ENCODE peak calls at places on chromosome 17, in seven cellular contexts. E is H1, F is transverse colon, I is GM12891, P is tibial nerve, A is heart left ventricle, H is A549. Z is an unnamed sample.

GRCh38 chr17:35752945-35753764 is at the start of gene GAS2L2:
- DNase-seq in E (no peak), F (no peak), I (no peak), P (no peak), A (no peak), H (no peak), Z (no peak)

GRCh38 chr17:10156579-10157488 is 41.6 kb downstream of the GAS7 start:
- DNase-seq in E (no peak), F (peak), I (peak), P (peak), A (peak), H (no peak), Z (peak)

GRCh38 chr17:395974-396373 is 43.4 kb upstream of the RPH3AL start:
- DNase-seq in E (no peak), F (no peak), I (no peak), P (no peak), A (no peak), H (no peak), Z (no peak)

GRCh38 chr17:14712471-14713075 is 411.7 kb downstream of the HS3ST3B1 start:
- DNase-seq in E (no peak), F (no peak), I (no peak), P (no peak), A (no peak), H (no peak), Z (no peak)

GRCh38 chr17:51653902-51654301 is 393.6 kb downstream of the UTP18 start:
- DNase-seq in E (no peak), F (no peak), I (no peak), P (no peak), A (no peak), H (peak), Z (no peak)

GRCh38 chr17:6145946-6146345 is 75.8 kb downstream of the WSCD1 start:
- DNase-seq in E (no peak), F (no peak), I (no peak), P (no peak), A (no peak), H (no peak), Z (no peak)

GRCh38 chr17:58325976-58326468 is 2.6 kb downstream of the TSPOAP1 start:
- DNase-seq in E (no peak), F (no peak), I (no peak), P (no peak), A (no peak), H (peak), Z (no peak)

GRCh38 chr17:2712300-2713043 is 908 bp upstream of the CLUH start:
- DNase-seq in E (no peak), F (no peak), I (no peak), P (no peak), A (no peak), H (no peak), Z (peak)

GRCh38 chr17:57985675-57985974 is 2.4 kb downstream of the VEZF1 start:
- DNase-seq in E (no peak), F (no peak), I (no peak), P (no peak), A (no peak), H (peak), Z (no peak)

GRCh38 chr17:37848690-37849616 is 75.3 kb upstream of the TBC1D3K start:
- DNase-seq in E (no peak), F (no peak), I (peak), P (no peak), A (no peak), H (peak), Z (no peak)

GRCh38 chr17:58250344-58251011 is 12.1 kb downstream of the LPO start:
- DNase-seq in E (peak), F (no peak), I (no peak), P (no peak), A (no peak), H (no peak), Z (peak)

GRCh38 chr17:51734462-51734861 is 424.1 kb downstream of the CA10 start:
- DNase-seq in E (peak), F (no peak), I (no peak), P (peak), A (no peak), H (no peak), Z (no peak)

GRCh38 chr17:81821603-81822311 is 11.3 kb downstream of the MCRIP1 start:
- DNase-seq in E (peak), F (peak), I (no peak), P (peak), A (peak), H (peak), Z (peak)

GRCh38 chr17:58491510-58492045 is 3.4 kb upstream of the HSF5 start:
- DNase-seq in E (peak), F (no peak), I (no peak), P (no peak), A (no peak), H (no peak), Z (no peak)

GRCh38 chr17:34110315-34110714 is 144.8 kb upstream of the CCL2 start:
- DNase-seq in E (no peak), F (no peak), I (no peak), P (no peak), A (no peak), H (no peak), Z (peak)

GRCh38 chr17:66841744-66842143 is 6.8 kb downstream of the CACNG5 start:
- DNase-seq in E (no peak), F (no peak), I (no peak), P (no peak), A (no peak), H (no peak), Z (no peak)

GRCh38 chr17:14359251-14359939 is 58.5 kb downstream of the HS3ST3B1 start:
- DNase-seq in E (no peak), F (no peak), I (no peak), P (no peak), A (no peak), H (no peak), Z (no peak)

GRCh38 chr17:77466140-77466539 is 325.4 kb downstream of the SEC14L1 start:
- DNase-seq in E (peak), F (no peak), I (no peak), P (no peak), A (no peak), H (no peak), Z (no peak)

GRCh38 chr17:77248216-77249054 is 107.7 kb downstream of the SEC14L1 start:
- DNase-seq in E (no peak), F (no peak), I (no peak), P (no peak), A (no peak), H (no peak), Z (no peak)

GRCh38 chr17:65305116-65305515 is 167.9 kb downstream of the RGS9 start:
- DNase-seq in E (no peak), F (no peak), I (no peak), P (no peak), A (no peak), H (no peak), Z (no peak)

GRCh38 chr17:50364715-50365114 is 8.3 kb downstream of the MRPL27 start:
- DNase-seq in E (no peak), F (no peak), I (no peak), P (no peak), A (no peak), H (no peak), Z (no peak)

GRCh38 chr17:81794509-81794908 is 9.4 kb upstream of the GCGR start:
- DNase-seq in E (no peak), F (peak), I (no peak), P (no peak), A (no peak), H (no peak), Z (no peak)

GRCh38 chr17:39730095-39730921 is at the start of gene MIEN1:
- DNase-seq in E (peak), F (peak), I (peak), P (peak), A (peak), H (peak), Z (peak)
- TF ChIP-seq POLR2A in E (no peak), F (peak), I (peak), P (peak), A (peak), H (peak), Z (peak)

GRCh38 chr17:4375039-4375748 is 8.7 kb upstream of the UBE2G1 start:
- DNase-seq in E (no peak), F (peak), I (peak), P (no peak), A (no peak), H (no peak), Z (no peak)
- TF ChIP-seq POLR2A in E (no peak), F (no peak), I (no peak), P (no peak), A (no peak), H (no peak), Z (no peak)

GRCh38 chr17:47760409-47761140 is 27.5 kb downstream of the TBX21 start:
- DNase-seq in E (no peak), F (no peak), I (no peak), P (no peak), A (no peak), H (no peak), Z (no peak)

GRCh38 chr17:47757416-47757815 is 24.4 kb downstream of the TBX21 start:
- DNase-seq in E (no peak), F (no peak), I (no peak), P (no peak), A (no peak), H (no peak), Z (no peak)

GRCh38 chr17:47763913-47764582 is 31.0 kb downstream of the TBX21 start:
- DNase-seq in E (no peak), F (no peak), I (no peak), P (no peak), A (no peak), H (no peak), Z (no peak)

DNA sequence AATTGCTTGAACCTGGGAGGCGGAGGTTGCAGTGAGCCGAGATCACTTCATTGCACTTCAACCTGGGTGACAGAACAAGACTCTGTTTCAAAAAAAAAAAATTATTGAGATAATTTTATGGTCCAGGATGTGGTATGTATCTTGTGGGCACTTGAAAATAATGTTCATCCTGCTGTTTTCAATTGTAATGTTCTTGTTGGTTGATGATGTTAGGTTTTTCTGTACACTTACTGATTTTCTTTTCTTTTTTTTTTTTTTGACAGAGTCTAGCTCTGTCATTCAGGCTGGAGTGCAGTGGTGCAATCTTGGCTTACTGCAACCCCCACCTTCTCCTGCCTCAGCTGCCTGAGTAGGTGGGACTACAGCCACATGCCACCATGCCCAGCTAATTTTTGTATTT is 29.7 kb downstream of the TBX21 start:
- DNase-seq in E (no peak), F (no peak), I (no peak), P (no peak), A (no peak), H (no peak), Z (no peak)
- TF ChIP-seq POLR2A in E (no peak), F (no peak), I (no peak), P (no peak), A (no peak), H (no peak), Z (no peak)

GRCh38 chr17:8154608-8155152 is 2.5 kb upstream of the PER1 start:
- DNase-seq in E (no peak), F (no peak), I (no peak), P (no peak), A (no peak), H (no peak), Z (no peak)
- TF ChIP-seq POLR2A in E (peak), F (no peak), I (no peak), P (no peak), A (no peak), H (no peak), Z (no peak)

DNA sequence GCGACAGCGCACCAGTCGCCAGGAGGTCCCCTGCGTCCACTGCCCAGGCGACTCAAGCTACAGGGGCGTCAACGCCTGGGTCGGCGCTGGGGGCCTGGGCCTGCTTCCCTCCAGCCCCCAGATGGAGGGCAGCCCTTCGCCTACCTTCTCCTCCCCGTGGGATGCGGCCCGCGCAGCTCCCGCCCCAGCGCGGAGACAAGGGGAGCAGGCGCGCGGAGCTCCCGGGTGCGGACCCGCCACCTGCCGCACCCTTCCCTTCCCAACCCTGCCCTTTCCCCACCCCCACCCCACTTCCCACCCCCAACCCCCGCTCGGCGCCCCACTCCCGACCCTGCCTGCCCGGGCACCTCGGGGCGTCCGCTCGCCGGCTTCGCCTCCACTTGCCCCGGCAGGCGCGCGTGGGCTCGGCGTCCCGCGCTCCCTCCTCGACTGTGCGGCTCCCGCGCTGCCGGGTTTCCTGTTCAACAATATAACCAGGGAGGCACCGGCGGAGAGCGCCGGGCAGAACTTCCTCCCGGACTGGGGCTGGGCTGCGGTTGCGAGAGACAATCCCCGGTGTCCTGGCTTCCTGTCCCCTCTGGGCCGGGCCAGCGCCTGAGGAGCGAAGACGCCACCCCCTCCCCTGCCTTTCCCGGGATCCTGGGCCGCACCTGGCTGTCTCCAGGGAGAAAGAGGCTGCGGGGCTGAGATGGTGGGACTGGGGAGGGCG is at the start of gene ARHGAP27:
- DNase-seq in E (peak), F (peak), I (no peak), P (no peak), A (peak), H (no peak), Z (peak)
- TF ChIP-seq POLR2A in E (no peak), F (peak), I (no peak), P (no peak), A (peak), H (no peak), Z (no peak)

GRCh38 chr17:43170140-43170765 is 761 bp upstream of the NBR1 start:
- DNase-seq in E (peak), F (peak), I (peak), P (peak), A (peak), H (peak), Z (peak)

GRCh38 chr17:43171761-43172487 is 910 bp downstream of the NBR1 start:
- DNase-seq in E (no peak), F (peak), I (no peak), P (peak), A (no peak), H (peak), Z (no peak)

GRCh38 chr17:43175213-43176118 is 4.5 kb downstream of the NBR1 start:
- DNase-seq in E (no peak), F (no peak), I (no peak), P (no peak), A (no peak), H (no peak), Z (no peak)

GRCh38 chr17:43169561-43170139 is 1.4 kb upstream of the NBR1 start:
- DNase-seq in E (no peak), F (peak), I (no peak), P (no peak), A (no peak), H (peak), Z (peak)

GRCh38 chr17:43170766-43171681 is at the start of gene NBR1:
- DNase-seq in E (peak), F (peak), I (peak), P (peak), A (peak), H (peak), Z (peak)
- TF ChIP-seq POLR2A in E (peak), F (peak), I (peak), P (peak), A (peak), H (peak), Z (no peak)

DNA sequence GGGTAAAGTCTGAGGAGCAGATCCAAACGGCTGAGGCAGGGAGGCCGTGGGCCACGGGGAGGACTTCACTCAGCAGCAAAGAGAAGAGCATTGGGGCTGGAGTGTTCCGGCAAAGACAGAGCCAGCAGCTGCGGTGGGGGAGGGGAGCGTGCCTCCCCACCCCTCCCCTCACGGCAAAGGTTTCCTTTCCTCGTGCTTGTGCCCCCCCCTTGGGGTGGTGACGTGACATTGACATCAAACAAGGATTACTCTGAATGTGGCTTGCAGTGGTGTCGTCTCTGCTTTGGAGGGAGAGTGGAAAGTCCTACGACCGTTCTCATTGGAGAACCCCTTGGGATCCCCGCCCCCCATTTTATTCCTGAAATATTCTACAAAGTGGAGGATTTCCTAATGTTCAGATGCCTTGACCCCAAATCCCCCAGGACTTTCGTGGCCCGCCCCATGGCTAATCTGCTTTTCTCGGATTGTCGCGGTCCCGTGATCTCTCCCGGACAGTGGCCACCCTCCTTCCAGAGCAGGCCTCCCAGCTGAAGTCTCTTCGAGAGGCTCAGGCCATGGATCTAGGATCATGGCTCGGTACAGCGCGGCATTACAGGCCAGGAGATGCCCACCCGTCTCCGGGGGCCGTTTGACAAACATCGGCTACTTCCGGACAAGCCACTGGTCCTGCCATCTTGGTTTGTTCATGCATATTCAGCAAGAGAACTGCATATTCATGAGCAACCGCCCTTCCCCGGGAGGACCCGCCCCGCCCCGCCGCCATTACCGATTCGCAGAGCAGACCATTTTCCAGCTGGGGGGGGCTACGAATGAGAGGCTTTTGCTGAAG is 714 bp upstream of the POLR2A start:
- DNase-seq in E (peak), F (peak), I (peak), P (peak), A (peak), H (peak), Z (peak)
- TF ChIP-seq POLR2A in E (no peak), F (no peak), I (no peak), P (peak), A (peak), H (peak), Z (peak)

DNA sequence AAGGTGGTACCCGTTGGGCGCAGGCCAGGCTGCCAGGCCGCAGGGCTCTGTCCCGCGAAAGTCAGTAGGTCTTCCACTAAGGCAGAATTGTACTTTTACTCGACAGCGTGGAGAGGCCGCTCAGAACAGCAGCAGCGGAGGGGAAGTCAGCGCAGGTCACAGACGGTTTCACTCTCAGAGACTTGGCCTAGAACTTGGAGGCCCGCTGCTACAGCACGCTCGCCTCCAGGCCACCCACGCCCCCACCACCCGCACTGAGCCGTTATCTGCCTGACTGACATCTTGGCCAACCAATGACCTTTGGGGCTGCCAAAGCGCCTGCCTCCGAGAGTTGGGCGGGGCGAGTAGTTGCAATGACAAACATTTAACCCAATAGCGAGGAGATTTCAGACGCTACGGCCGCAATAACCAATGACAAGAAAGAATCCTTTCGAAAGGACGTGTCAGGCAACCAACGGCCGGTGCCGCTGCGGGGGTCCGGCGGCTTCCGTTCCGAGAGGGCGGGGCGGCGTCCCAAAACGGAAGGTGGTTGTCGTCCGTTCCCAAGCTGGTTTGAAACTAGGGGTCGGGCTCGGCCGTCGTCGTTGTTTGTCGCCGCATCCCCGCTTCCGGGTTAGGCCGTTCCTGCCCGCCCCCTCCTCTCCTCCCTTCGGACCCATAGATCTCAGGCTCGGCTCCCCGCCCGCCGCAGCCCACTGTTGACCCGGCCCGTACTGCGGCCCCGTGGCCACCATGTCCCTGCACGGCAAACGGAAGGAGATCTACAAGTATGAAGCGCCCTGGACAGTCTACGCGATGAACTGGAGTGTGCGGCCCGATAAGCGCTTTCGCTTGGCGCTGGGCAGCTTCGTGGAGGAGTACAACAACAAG is at the start of gene DCAF7:
- DNase-seq in E (peak), F (peak), I (peak), P (peak), A (peak), H (peak), Z (peak)
- TF ChIP-seq POLR2A in E (no peak), F (peak), I (peak), P (peak), A (peak), H (peak), Z (no peak)